ENCODE peak calls at places on chromosomes 2 and 18, in eight cellular contexts. Y is prostate gland, P is mucosa of descending colon, K is neural progenitor cell, J is Peyer's patch, S is left ventricle myocardium inferior, G is tibial artery, X is right atrium auricular region. L is an unnamed sample.

GRCh38 chr2:127157651-127158460 is 50.9 kb upstream of the BIN1 start:
- DNase-seq in X (peak), S (no peak), K (peak), Y (no peak), J (no peak), P (no peak), G (no peak), L (no peak)

GRCh38 chr2:85800576-85800975 is 46.8 kb downstream of the ATOH8 start:
- DNase-seq in K (no peak), G (no peak), P (no peak), J (no peak), X (no peak), Y (no peak), S (no peak), L (no peak)

GRCh38 chr2:175373001-175373727 is 191.7 kb upstream of the ATP5MC3 start:
- DNase-seq in G (no peak), J (no peak), S (no peak), X (no peak), Y (no peak), K (no peak), P (no peak), L (no peak)

GRCh38 chr2:98085649-98086048 is 1.3 kb upstream of the VWA3B start:
- DNase-seq in S (no peak), Y (no peak), K (no peak), G (no peak), J (peak), X (no peak), P (peak), L (no peak)

GRCh38 chr2:217614498-217614897 is 388.3 kb downstream of the TNS1 start:
- DNase-seq in X (no peak), Y (no peak), G (no peak), P (no peak), K (no peak), S (no peak), J (no peak), L (no peak)

GRCh38 chr2:9207641-9208301 is 1.2 kb downstream of the ASAP2 start:
- DNase-seq in Y (no peak), X (peak), P (peak), G (no peak), K (peak), J (peak), S (no peak), L (no peak)

GRCh38 chr2:126344498-126344897 is 311.5 kb upstream of the GYPC start:
- DNase-seq in J (no peak), S (no peak), X (no peak), P (no peak), G (no peak), Y (no peak), K (no peak), L (no peak)

GRCh38 chr2:210660-211059 is 53.2 kb downstream of the SH3YL1 start:
- DNase-seq in K (no peak), G (no peak), S (no peak), X (no peak), P (no peak), J (no peak), Y (no peak), L (no peak)

GRCh38 chr18:56696966-56697365 is 45.8 kb downstream of the WDR7 start:
- DNase-seq in P (no peak), G (no peak), K (no peak), X (no peak), Y (no peak), J (no peak), S (no peak), L (no peak)

GRCh38 chr18:23573948-23574431 is 12.3 kb downstream of the NPC1 start:
- DNase-seq in Y (no peak), G (no peak), S (no peak), K (no peak), P (no peak), J (peak), X (no peak), L (no peak)
- H3K4me3 ChIP-seq in Y (no peak), G (no peak), S (no peak), K (no peak), P (no peak), J (no peak), X (no peak), L (no peak)

GRCh38 chr2:219252084-219252483 is 959 bp upstream of the TUBA4B start:
- DNase-seq in K (no peak), G (peak), J (peak), X (no peak), Y (no peak), S (no peak), P (no peak), L (peak)
- H3K4me3 ChIP-seq in K (no peak), G (peak), J (peak), X (peak), Y (peak), S (peak), P (no peak), L (peak)

GRCh38 chr2:120779781-120780283 is 44.2 kb downstream of the GLI2 start:
- DNase-seq in J (no peak), K (peak), S (no peak), Y (no peak), G (no peak), P (no peak), X (no peak), L (no peak)
- H3K4me3 ChIP-seq in J (no peak), K (no peak), S (no peak), Y (no peak), G (no peak), P (no peak), X (no peak), L (no peak)

DNA sequence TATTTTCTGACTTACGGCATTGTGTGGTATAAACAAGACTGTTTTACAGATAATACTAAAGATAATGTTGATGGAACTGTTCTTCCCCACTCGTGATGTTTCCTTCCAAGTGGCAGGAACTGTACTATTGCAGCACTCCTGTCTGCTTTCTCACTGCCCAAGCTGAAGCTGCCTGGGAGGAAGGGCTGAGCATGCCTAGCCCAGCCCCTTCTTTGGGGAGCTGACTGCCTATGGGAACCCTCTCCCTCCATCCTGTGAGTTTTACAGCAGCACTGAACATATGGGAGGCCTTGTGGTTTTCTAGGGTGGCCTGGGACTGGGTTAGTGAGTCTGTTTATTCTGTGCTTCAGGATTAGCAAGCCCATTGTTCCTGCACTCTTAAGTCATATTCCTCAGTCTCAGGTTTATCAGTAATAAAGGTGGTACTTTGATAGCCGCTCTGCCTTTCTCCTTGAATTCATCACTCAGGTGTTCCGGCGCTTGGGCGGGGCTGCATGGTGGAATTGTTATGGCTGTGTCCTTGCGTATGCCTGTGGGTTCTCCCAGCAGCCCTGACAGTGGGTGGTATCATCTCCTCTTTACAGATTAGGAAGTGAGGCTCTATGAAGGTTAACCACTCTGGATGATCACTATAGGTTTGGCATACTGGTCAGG is 379.7 kb downstream of the PTPRM start:
- DNase-seq in X (no peak), P (peak), J (peak), K (peak), G (no peak), S (no peak), Y (no peak), L (no peak)
- H3K4me3 ChIP-seq in X (peak), P (no peak), J (peak), K (no peak), G (no peak), S (peak), Y (no peak), L (peak)

GRCh38 chr18:76410033-76410432 is 85.0 kb downstream of the ZNF516 start:
- DNase-seq in S (no peak), J (peak), Y (no peak), K (no peak), X (no peak), G (no peak), P (no peak), L (no peak)

GRCh38 chr18:76410660-76411417 is 84.2 kb downstream of the ZNF516 start:
- DNase-seq in P (no peak), S (no peak), J (no peak), K (no peak), G (no peak), Y (no peak), X (no peak), L (no peak)

GRCh38 chr18:76412818-76413565 is 82.0 kb downstream of the ZNF516 start:
- DNase-seq in P (no peak), K (no peak), Y (no peak), G (no peak), X (no peak), S (no peak), J (peak), L (no peak)

GRCh38 chr18:76414936-76415621 is 80.0 kb downstream of the ZNF516 start:
- DNase-seq in S (peak), K (no peak), Y (no peak), P (no peak), X (no peak), G (no peak), J (peak), L (no peak)

DNA sequence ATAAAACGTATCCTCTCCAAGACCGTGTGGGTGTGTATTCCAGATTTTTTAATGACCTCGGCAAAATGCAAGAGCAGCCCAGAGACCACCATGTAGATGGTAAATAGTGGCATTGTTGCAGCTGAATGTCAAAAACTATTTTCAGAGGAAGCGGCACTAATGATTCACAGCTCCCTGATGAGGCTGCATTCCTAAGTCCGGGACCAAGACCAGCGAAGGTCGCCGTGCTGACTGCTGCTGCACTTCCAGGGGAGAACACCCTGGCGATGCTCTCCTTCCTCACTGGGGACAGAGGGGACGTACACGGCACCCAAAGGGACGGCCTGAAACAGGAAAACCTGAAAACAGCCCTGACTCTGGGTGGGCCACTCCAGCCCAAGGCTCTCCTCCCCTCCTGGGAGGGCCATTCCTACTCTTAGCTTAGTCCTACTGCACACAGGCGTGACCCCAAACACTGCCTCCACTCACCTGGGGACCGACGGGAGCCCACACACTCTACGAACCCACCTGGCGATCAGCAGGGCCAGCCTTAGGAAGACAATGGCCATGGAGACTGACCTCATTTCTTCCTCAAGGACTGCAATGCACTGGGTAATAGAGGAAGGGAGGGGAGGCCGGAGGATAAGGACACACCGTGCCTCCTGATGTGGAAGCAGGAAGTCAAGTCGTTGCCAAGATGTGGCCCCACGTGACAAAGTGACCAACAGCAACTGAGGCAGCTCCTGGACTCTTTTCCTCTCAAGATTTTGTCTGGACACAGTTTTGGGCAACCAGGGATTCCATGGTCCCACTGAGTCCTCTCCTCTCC is 82.8 kb downstream of the ZNF516 start:
- DNase-seq in K (no peak), J (peak), X (no peak), P (no peak), Y (no peak), G (no peak), S (no peak), L (no peak)
- H3K4me3 ChIP-seq in K (no peak), J (no peak), X (no peak), P (no peak), Y (no peak), G (no peak), S (no peak), L (no peak)

GRCh38 chr2:79327460-79327859 is 167.9 kb upstream of the REG3A start:
- DNase-seq in P (no peak), S (no peak), G (no peak), Y (no peak), J (no peak), X (no peak), K (no peak), L (no peak)
- H3K4me3 ChIP-seq in P (no peak), S (no peak), G (no peak), Y (no peak), J (no peak), X (no peak), K (no peak), L (no peak)

GRCh38 chr2:168155036-168155435 is 92.4 kb downstream of the STK39 start:
- DNase-seq in J (no peak), S (no peak), K (no peak), P (no peak), G (no peak), X (no peak), Y (no peak), L (no peak)

GRCh38 chr2:168157926-168158325 is 89.5 kb downstream of the STK39 start:
- DNase-seq in S (no peak), J (no peak), Y (no peak), X (no peak), G (no peak), P (no peak), K (no peak), L (no peak)

GRCh38 chr2:168155680-168156079 is 91.7 kb downstream of the STK39 start:
- DNase-seq in J (no peak), G (no peak), S (no peak), P (no peak), Y (no peak), K (no peak), X (no peak), L (no peak)

GRCh38 chr2:168157070-168157469 is 90.3 kb downstream of the STK39 start:
- DNase-seq in J (no peak), G (no peak), S (no peak), K (no peak), Y (no peak), X (no peak), P (no peak), L (no peak)

DNA sequence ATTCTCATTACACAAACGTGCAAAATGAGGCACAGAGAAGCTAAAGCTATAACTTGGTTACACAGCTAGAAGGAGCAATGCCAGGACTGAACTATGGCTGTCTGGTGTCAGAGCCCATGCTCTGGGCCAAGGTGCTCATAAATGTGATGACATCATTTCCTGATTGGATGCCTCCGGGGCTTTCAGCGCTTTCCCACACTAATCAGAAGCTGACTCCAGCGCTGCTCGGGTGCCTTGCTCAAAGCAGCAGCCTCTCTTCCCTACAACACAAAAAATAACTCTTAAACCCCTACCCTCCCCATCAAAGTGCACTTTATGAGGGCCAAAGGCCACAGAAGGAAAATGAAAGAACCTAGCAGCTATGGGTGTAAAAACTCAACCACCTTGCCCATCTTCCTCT is 90.7 kb downstream of the STK39 start:
- DNase-seq in G (no peak), P (peak), X (no peak), K (no peak), J (peak), S (peak), Y (peak), L (peak)
- H3K4me3 ChIP-seq in G (no peak), P (no peak), X (no peak), K (no peak), J (no peak), S (no peak), Y (no peak), L (no peak)

GRCh38 chr2:230128943-230129342 is 60.2 kb upstream of the SLC16A14 start:
- DNase-seq in P (peak), X (no peak), K (no peak), J (no peak), G (no peak), S (no peak), Y (peak), L (no peak)
- H3K4me3 ChIP-seq in P (no peak), X (no peak), K (no peak), J (peak), G (no peak), S (peak), Y (no peak), L (no peak)

DNA sequence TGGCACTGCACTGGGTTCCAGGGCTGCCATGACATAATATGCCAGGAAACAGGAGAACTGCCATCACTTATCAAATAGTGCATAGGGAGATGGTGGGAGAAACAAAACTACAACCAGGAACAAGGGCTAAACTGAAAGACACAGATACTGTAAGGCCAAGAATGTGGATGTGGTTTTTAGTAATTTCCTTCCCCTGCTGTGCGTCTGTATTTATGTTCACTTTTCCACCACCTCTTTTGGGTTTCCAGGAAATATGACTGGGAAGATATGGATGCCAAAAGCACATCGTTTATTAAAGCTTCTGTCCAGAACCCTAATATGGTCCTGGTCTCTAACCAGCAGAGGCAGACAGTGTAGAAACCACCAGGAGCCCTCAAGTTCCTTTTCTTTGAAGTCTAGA is 759.7 kb upstream of the FANCL start:
- DNase-seq in G (no peak), J (no peak), K (no peak), X (no peak), P (no peak), Y (no peak), S (no peak), L (no peak)
- H3K4me3 ChIP-seq in G (no peak), J (no peak), K (no peak), X (no peak), P (no peak), Y (no peak), S (no peak), L (no peak)

GRCh38 chr2:210224660-210225460 is at the start of gene ACADL:
- DNase-seq in S (peak), P (peak), K (peak), G (peak), J (peak), X (peak), Y (peak), L (no peak)

GRCh38 chr2:210226186-210226585 is 939 bp upstream of the ACADL start:
- DNase-seq in K (no peak), J (no peak), X (no peak), S (no peak), Y (no peak), P (no peak), G (no peak), L (no peak)

GRCh38 chr2:210227689-210228088 is 2.4 kb upstream of the ACADL start:
- DNase-seq in P (no peak), S (no peak), Y (no peak), X (no peak), J (no peak), G (no peak), K (no peak), L (no peak)

GRCh38 chr2:210222607-210223006 is 2.6 kb downstream of the ACADL start:
- DNase-seq in P (no peak), J (no peak), G (no peak), Y (no peak), X (no peak), S (no peak), K (no peak), L (no peak)

GRCh38 chr2:210225461-210225798 is 183 bp upstream of the ACADL start:
- DNase-seq in P (no peak), Y (no peak), J (no peak), K (no peak), G (no peak), S (no peak), X (no peak), L (no peak)
- H3K4me3 ChIP-seq in P (no peak), Y (peak), J (peak), K (peak), G (peak), S (peak), X (peak), L (peak)

L was measured in RWPE2.